ENCODE peak calls at places on chromosomes 13 and 19, in six cellular contexts. One of them, this sample, is unnamed.

GRCh38 chr19:38228005-38228377 is 4.0 kb upstream of the DPF1 start:
- DNase-seq in left ventricle myocardium inferior: no peak
- DNase-seq in esophagus squamous epithelium: no peak
- DNase-seq in A549: no peak
- DNase-seq in coronary artery: no peak
- DNase-seq in heart left ventricle: no peak
- DNase-seq in this sample: no peak

GRCh38 chr13:33381906-33382305 is 96.4 kb upstream of the STARD13 start:
- DNase-seq in left ventricle myocardium inferior: no peak
- DNase-seq in esophagus squamous epithelium: no peak
- DNase-seq in A549: no peak
- DNase-seq in coronary artery: no peak
- DNase-seq in heart left ventricle: no peak
- DNase-seq in this sample: peak

GRCh38 chr13:27007166-27007565 is 164.4 kb downstream of the USP12 start:
- DNase-seq in left ventricle myocardium inferior: no peak
- DNase-seq in esophagus squamous epithelium: no peak
- DNase-seq in A549: no peak
- DNase-seq in coronary artery: peak
- DNase-seq in heart left ventricle: no peak
- DNase-seq in this sample: peak

GRCh38 chr19:16970821-16971220 is 55.8 kb downstream of the CPAMD8 start:
- DNase-seq in left ventricle myocardium inferior: no peak
- DNase-seq in esophagus squamous epithelium: no peak
- DNase-seq in A549: no peak
- DNase-seq in coronary artery: no peak
- DNase-seq in heart left ventricle: no peak
- DNase-seq in this sample: no peak

GRCh38 chr13:26628706-26629105 is 71.2 kb downstream of the WASF3 start:
- DNase-seq in left ventricle myocardium inferior: no peak
- DNase-seq in esophagus squamous epithelium: no peak
- DNase-seq in A549: peak
- DNase-seq in coronary artery: no peak
- DNase-seq in heart left ventricle: no peak
- DNase-seq in this sample: peak

GRCh38 chr19:12867120-12868099 is 13.8 kb downstream of the DNASE2 start:
- DNase-seq in left ventricle myocardium inferior: no peak
- DNase-seq in esophagus squamous epithelium: no peak
- DNase-seq in A549: peak
- DNase-seq in coronary artery: no peak
- DNase-seq in heart left ventricle: peak
- DNase-seq in this sample: peak

GRCh38 chr13:110387451-110388140 is 80.5 kb downstream of the COL4A2 start:
- DNase-seq in left ventricle myocardium inferior: peak
- DNase-seq in esophagus squamous epithelium: no peak
- DNase-seq in A549: no peak
- DNase-seq in coronary artery: peak
- DNase-seq in heart left ventricle: peak
- DNase-seq in this sample: peak

GRCh38 chr19:13151605-13152355 is 1.6 kb downstream of the IER2 start:
- DNase-seq in left ventricle myocardium inferior: peak
- DNase-seq in esophagus squamous epithelium: peak
- DNase-seq in A549: peak
- DNase-seq in coronary artery: peak
- DNase-seq in heart left ventricle: peak
- DNase-seq in this sample: peak

GRCh38 chr13:30997697-30998547 is 65.5 kb downstream of the TEX26 start:
- DNase-seq in left ventricle myocardium inferior: peak
- DNase-seq in esophagus squamous epithelium: no peak
- DNase-seq in A549: no peak
- DNase-seq in coronary artery: no peak
- DNase-seq in heart left ventricle: peak
- DNase-seq in this sample: peak

GRCh38 chr19:2477141-2477710 is 1.3 kb downstream of the GADD45B start:
- DNase-seq in left ventricle myocardium inferior: peak
- DNase-seq in esophagus squamous epithelium: no peak
- DNase-seq in A549: no peak
- DNase-seq in coronary artery: no peak
- DNase-seq in heart left ventricle: peak
- DNase-seq in this sample: peak

GRCh38 chr13:20366056-20366455 is 133.9 kb upstream of the GJB6 start:
- DNase-seq in left ventricle myocardium inferior: no peak
- DNase-seq in esophagus squamous epithelium: no peak
- DNase-seq in A549: no peak
- DNase-seq in coronary artery: no peak
- DNase-seq in heart left ventricle: no peak
- DNase-seq in this sample: no peak

GRCh38 chr13:20369886-20370361 is 137.8 kb upstream of the GJB6 start:
- DNase-seq in left ventricle myocardium inferior: no peak
- DNase-seq in esophagus squamous epithelium: no peak
- DNase-seq in A549: no peak
- DNase-seq in coronary artery: no peak
- DNase-seq in heart left ventricle: no peak
- DNase-seq in this sample: peak

GRCh38 chr13:20371825-20372224 is 139.7 kb upstream of the GJB6 start:
- DNase-seq in left ventricle myocardium inferior: no peak
- DNase-seq in esophagus squamous epithelium: no peak
- DNase-seq in A549: no peak
- DNase-seq in coronary artery: no peak
- DNase-seq in heart left ventricle: no peak
- DNase-seq in this sample: no peak

GRCh38 chr13:20375871-20376270 is 143.8 kb upstream of the GJB6 start:
- DNase-seq in left ventricle myocardium inferior: no peak
- DNase-seq in esophagus squamous epithelium: no peak
- DNase-seq in A549: no peak
- DNase-seq in coronary artery: no peak
- DNase-seq in heart left ventricle: no peak
- DNase-seq in this sample: no peak

DNA sequence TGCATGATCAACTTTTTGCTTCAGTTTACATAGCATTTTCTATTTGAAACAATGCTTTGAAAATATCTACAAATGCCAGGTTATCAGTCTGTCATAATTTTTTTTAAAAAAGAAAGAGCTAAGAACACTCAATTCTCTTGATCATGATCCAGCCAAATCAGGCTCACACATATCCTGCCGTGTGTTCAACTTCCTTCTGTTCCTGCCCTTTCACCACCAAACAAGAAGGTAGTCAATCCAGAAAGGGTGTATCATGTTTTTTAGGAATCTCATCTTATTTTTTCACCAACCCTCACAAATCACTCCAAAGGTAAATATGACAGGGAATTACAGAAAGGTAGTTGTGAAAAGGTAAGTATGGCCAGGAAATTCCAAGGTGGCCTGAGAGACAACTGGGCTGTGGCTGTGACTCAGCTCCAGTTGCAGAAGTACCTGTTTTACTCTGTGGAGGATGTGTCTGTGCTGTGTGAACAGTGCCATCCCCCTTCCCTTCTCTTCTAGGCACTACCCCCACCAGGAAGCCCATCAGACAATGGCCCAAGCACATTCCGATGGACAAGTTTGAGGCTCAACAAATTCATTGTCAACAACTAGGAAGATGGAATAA is 138.8 kb upstream of the GJB6 start:
- DNase-seq in left ventricle myocardium inferior: no peak
- DNase-seq in esophagus squamous epithelium: no peak
- DNase-seq in A549: no peak
- DNase-seq in coronary artery: no peak
- DNase-seq in heart left ventricle: no peak
- DNase-seq in this sample: no peak
- H3K27ac ChIP-seq in left ventricle myocardium inferior: no peak
- H3K27ac ChIP-seq in esophagus squamous epithelium: peak
- H3K27ac ChIP-seq in A549: no peak
- H3K27ac ChIP-seq in coronary artery: no peak
- H3K27ac ChIP-seq in heart left ventricle: no peak
- H3K27ac ChIP-seq in this sample: peak

DNA sequence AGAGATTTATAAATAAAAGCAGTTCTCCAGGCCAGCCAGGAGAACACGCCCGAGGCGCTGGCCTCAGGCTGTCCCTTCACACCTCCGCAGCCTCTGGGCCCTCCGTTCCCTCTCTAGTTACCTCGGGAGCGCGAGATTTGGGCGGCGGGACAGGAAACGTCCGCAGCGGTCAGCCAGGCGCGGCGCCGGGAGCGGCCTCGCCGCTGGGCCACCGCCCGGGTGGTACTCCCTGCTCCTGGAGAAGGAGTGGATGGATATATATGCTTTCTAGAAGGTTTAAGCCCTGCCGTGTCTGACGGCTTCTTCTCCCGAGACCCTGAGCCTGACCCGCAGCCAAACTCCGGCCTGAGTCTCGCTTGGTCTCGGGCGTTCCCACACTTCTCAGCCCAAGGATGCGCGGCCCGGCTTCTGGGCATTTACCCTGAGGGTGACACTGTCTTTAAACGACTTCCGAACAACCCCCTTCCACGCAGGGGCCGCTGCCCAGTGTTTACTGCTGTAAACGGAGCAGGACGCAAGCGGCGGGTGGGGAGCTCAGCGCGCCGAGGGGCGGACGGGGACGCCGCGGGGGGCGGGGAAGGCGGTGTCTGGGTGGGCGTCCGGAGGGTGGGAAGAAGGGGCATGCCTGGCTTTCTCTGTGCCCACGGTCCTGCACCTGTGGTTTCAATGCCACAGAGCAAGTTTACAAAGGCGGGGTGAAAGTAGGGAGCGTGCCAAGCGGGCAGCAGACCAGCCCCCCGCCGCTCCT is 2.0 kb upstream of the ZIC2 start:
- DNase-seq in left ventricle myocardium inferior: no peak
- DNase-seq in esophagus squamous epithelium: no peak
- DNase-seq in A549: peak
- DNase-seq in coronary artery: no peak
- DNase-seq in heart left ventricle: peak
- DNase-seq in this sample: no peak
- H3K4me3 ChIP-seq in left ventricle myocardium inferior: peak
- H3K4me3 ChIP-seq in esophagus squamous epithelium: peak
- H3K4me3 ChIP-seq in A549: peak
- H3K4me3 ChIP-seq in coronary artery: peak
- H3K4me3 ChIP-seq in heart left ventricle: peak
- H3K4me3 ChIP-seq in this sample: no peak

GRCh38 chr13:113860051-113860471 is 3.8 kb downstream of the GAS6 start:
- DNase-seq in left ventricle myocardium inferior: no peak
- DNase-seq in esophagus squamous epithelium: no peak
- DNase-seq in A549: no peak
- DNase-seq in coronary artery: peak
- DNase-seq in heart left ventricle: no peak
- DNase-seq in this sample: no peak
- H3K27ac ChIP-seq in left ventricle myocardium inferior: peak
- H3K27ac ChIP-seq in esophagus squamous epithelium: peak
- H3K27ac ChIP-seq in A549: no peak
- H3K27ac ChIP-seq in coronary artery: no peak
- H3K27ac ChIP-seq in heart left ventricle: peak
- H3K27ac ChIP-seq in this sample: peak

GRCh38 chr13:113364933-113365371 is 1.0 kb upstream of the GRTP1 start:
- DNase-seq in left ventricle myocardium inferior: no peak
- DNase-seq in esophagus squamous epithelium: no peak
- DNase-seq in A549: no peak
- DNase-seq in coronary artery: no peak
- DNase-seq in heart left ventricle: no peak
- DNase-seq in this sample: no peak
- H3K4me3 ChIP-seq in left ventricle myocardium inferior: peak
- H3K4me3 ChIP-seq in esophagus squamous epithelium: peak
- H3K4me3 ChIP-seq in A549: peak
- H3K4me3 ChIP-seq in coronary artery: peak
- H3K4me3 ChIP-seq in heart left ventricle: peak
- H3K4me3 ChIP-seq in this sample: no peak

GRCh38 chr19:10288662-10289166 is 1.0 kb upstream of the ICAM5 start:
- DNase-seq in left ventricle myocardium inferior: no peak
- DNase-seq in esophagus squamous epithelium: no peak
- DNase-seq in A549: peak
- DNase-seq in coronary artery: no peak
- DNase-seq in heart left ventricle: no peak
- DNase-seq in this sample: no peak

GRCh38 chr19:10289167-10289835 is 451 bp upstream of the ICAM5 start:
- DNase-seq in left ventricle myocardium inferior: no peak
- DNase-seq in esophagus squamous epithelium: no peak
- DNase-seq in A549: peak
- DNase-seq in coronary artery: no peak
- DNase-seq in heart left ventricle: no peak
- DNase-seq in this sample: no peak

GRCh38 chr19:10290876-10291553 is 1.3 kb downstream of the ICAM5 start:
- DNase-seq in left ventricle myocardium inferior: peak
- DNase-seq in esophagus squamous epithelium: no peak
- DNase-seq in A549: peak
- DNase-seq in coronary artery: no peak
- DNase-seq in heart left ventricle: peak
- DNase-seq in this sample: peak

GRCh38 chr19:10290439-10290875 is 705 bp downstream of the ICAM5 start:
- DNase-seq in left ventricle myocardium inferior: no peak
- DNase-seq in esophagus squamous epithelium: no peak
- DNase-seq in A549: no peak
- DNase-seq in coronary artery: no peak
- DNase-seq in heart left ventricle: no peak
- DNase-seq in this sample: no peak

DNA sequence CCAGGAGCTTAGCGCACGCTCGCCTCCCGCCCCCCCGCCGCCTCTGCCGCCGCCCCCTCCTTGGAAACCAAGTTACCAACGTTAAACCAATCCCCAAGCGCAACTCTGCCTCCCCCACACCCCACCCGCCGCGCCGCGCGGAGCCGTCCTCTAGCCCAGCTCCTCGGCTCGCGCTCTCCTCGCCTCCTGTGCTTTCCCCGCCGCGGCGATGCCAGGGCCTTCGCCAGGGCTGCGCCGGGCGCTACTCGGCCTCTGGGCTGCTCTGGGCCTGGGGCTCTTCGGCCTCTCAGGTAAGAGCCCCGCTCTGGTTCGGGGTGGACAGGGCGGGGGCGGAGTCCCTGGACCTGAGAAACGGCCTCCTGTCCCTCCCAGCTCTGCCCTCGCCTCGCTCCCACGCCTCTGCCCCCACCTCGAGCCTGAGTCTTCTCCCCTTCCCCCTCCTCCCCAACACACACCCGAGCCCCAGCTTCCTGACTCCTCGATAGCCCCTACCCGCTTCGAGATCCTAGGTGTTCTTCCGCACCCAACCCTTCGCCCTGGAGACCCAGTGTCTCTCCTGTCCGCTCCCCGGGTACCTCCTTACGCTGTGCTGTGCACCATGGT is at the start of gene ICAM5:
- DNase-seq in left ventricle myocardium inferior: no peak
- DNase-seq in esophagus squamous epithelium: no peak
- DNase-seq in A549: peak
- DNase-seq in coronary artery: no peak
- DNase-seq in heart left ventricle: no peak
- DNase-seq in this sample: no peak
- H3K27ac ChIP-seq in left ventricle myocardium inferior: no peak
- H3K27ac ChIP-seq in esophagus squamous epithelium: no peak
- H3K27ac ChIP-seq in A549: peak
- H3K27ac ChIP-seq in coronary artery: no peak
- H3K27ac ChIP-seq in heart left ventricle: no peak
- H3K27ac ChIP-seq in this sample: no peak

DNA sequence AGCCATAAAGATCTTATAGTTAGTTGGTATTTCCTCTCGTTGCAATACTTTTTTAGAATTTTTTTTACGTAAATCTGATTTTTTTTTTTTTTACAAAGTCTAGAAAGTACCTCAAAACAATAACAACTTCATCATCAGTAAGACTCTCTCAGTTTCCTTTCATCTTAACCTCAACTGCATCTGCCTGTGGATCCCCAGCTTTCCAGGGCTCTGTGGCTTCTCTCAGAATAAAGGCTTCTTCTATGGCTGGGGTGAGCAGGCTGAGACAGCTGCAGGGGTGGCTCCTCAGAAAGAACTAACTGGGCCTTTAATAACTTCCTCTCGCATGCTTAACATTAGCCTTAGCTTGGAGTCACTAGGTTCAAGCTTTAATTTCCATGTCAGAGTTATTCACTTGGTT is 4.2 kb downstream of the ZNF506 start:
- DNase-seq in left ventricle myocardium inferior: no peak
- DNase-seq in esophagus squamous epithelium: no peak
- DNase-seq in A549: no peak
- DNase-seq in coronary artery: no peak
- DNase-seq in heart left ventricle: no peak
- DNase-seq in this sample: no peak
- H3K4me3 ChIP-seq in left ventricle myocardium inferior: no peak
- H3K4me3 ChIP-seq in esophagus squamous epithelium: no peak
- H3K4me3 ChIP-seq in A549: no peak
- H3K4me3 ChIP-seq in coronary artery: no peak
- H3K4me3 ChIP-seq in heart left ventricle: no peak
- H3K4me3 ChIP-seq in this sample: no peak

This sample was measured in thyroid gland.